ENCODE peak calls at places on chromosomes 11 and 22, in nine cellular contexts. A, T, B, E, W, S, F, O and H are unnamed samples.

GRCh38 chr11:134684576-134684975 is 272.5 kb upstream of the B3GAT1 start:
- DNase-seq in S (no peak), O (no peak), W (no peak), E (no peak), T (no peak), B (no peak), A (no peak), F (no peak), H (no peak)

GRCh38 chr22:24571266-24571665 is 15.5 kb downstream of the SNRPD3 start:
- DNase-seq in T (no peak), S (no peak), A (no peak), E (no peak), W (no peak), F (no peak), O (no peak), B (no peak), H (no peak)

GRCh38 chr11:60936467-60937143 is 12.3 kb downstream of the TMEM132A start:
- DNase-seq in E (no peak), A (no peak), T (no peak), F (no peak), B (no peak), W (no peak), O (peak), S (no peak), H (no peak)

GRCh38 chr11:19605500-19606371 is 106.9 kb upstream of the NAV2 start:
- DNase-seq in O (no peak), A (no peak), E (peak), S (no peak), T (no peak), B (peak), W (no peak), F (no peak), H (no peak)

GRCh38 chr11:119337581-119338317 is 2.9 kb downstream of the C1QTNF5 start:
- DNase-seq in F (no peak), O (no peak), B (peak), E (peak), S (no peak), A (no peak), T (peak), W (no peak), H (no peak)

GRCh38 chr11:13952668-13953067 is 9.9 kb upstream of the SPON1 start:
- DNase-seq in S (no peak), T (no peak), B (no peak), F (no peak), A (no peak), E (no peak), O (no peak), W (no peak), H (no peak)

GRCh38 chr11:71140206-71140919 is 112.0 kb downstream of the SHANK2 start:
- DNase-seq in S (peak), B (no peak), A (no peak), F (no peak), E (no peak), W (no peak), O (no peak), T (no peak), H (no peak)

GRCh38 chr11:77233011-77233410 is 68.5 kb downstream of the GDPD4 start:
- DNase-seq in F (no peak), E (no peak), O (no peak), A (no peak), W (no peak), T (no peak), B (no peak), S (no peak), H (no peak)

GRCh38 chr11:69664901-69665300 is 10.3 kb downstream of the LTO1 start:
- DNase-seq in E (no peak), A (no peak), S (no peak), O (peak), T (no peak), F (no peak), B (no peak), W (no peak), H (no peak)

GRCh38 chr11:75270896-75271415 is 30.4 kb downstream of the TPBGL start:
- DNase-seq in T (peak), F (no peak), A (no peak), W (no peak), E (peak), O (peak), B (peak), S (peak), H (peak)

GRCh38 chr11:126646701-126647209 is 291.3 kb downstream of the ST3GAL4 start:
- DNase-seq in S (peak), A (no peak), F (no peak), B (no peak), E (peak), T (no peak), W (no peak), O (no peak), H (peak)

GRCh38 chr22:44091021-44091721 is 67.1 kb downstream of the PARVB start:
- DNase-seq in E (no peak), O (peak), A (no peak), F (no peak), T (no peak), S (peak), B (peak), W (no peak), H (no peak)

GRCh38 chr11:14446701-14447169 is 52.9 kb downstream of the COPB1 start:
- DNase-seq in F (no peak), B (no peak), E (peak), T (no peak), O (no peak), A (no peak), W (no peak), S (peak), H (peak)

GRCh38 chr11:109526061-109526460 is 104.1 kb downstream of the C11orf87 start:
- DNase-seq in A (no peak), O (no peak), S (no peak), F (no peak), T (no peak), E (no peak), B (no peak), W (no peak), H (no peak)

GRCh38 chr11:30392221-30392784 is 69.4 kb downstream of the ARL14EP start:
- DNase-seq in S (no peak), F (no peak), A (no peak), T (no peak), O (no peak), B (no peak), W (no peak), E (no peak), H (no peak)

GRCh38 chr11:73969991-73970800 is 12.4 kb downstream of the UCP2 start:
- DNase-seq in S (no peak), W (no peak), E (no peak), T (no peak), A (no peak), B (no peak), O (no peak), F (no peak), H (no peak)

GRCh38 chr22:31561238-31561887 is 65.0 kb downstream of the SFI1 start:
- DNase-seq in A (peak), E (peak), F (peak), B (peak), S (peak), W (peak), T (peak), O (peak), H (peak)

GRCh38 chr11:69344570-69345145 is 50.7 kb downstream of the MYEOV start:
- DNase-seq in O (no peak), T (peak), E (no peak), F (peak), W (no peak), B (no peak), S (no peak), A (peak), H (no peak)

GRCh38 chr11:134119094-134119493 is 50.2 kb downstream of the JAM3 start:
- DNase-seq in O (no peak), E (peak), B (no peak), T (no peak), A (no peak), F (no peak), W (no peak), S (peak), H (peak)

GRCh38 chr11:74388678-74389327 is 9.4 kb downstream of the PGM2L1 start:
- DNase-seq in T (peak), E (peak), S (peak), W (no peak), F (peak), A (peak), O (no peak), B (peak), H (peak)

GRCh38 chr11:77407613-77408012 is 66.3 kb downstream of the PAK1 start:
- DNase-seq in T (no peak), O (no peak), B (no peak), S (peak), E (peak), A (peak), F (peak), W (no peak), H (peak)

GRCh38 chr11:62835336-62835735 is 2.7 kb upstream of the TEX54 start:
- DNase-seq in A (no peak), S (no peak), F (no peak), T (no peak), B (no peak), E (no peak), O (no peak), W (no peak), H (no peak)

GRCh38 chr11:97087419-97087818 is 697.6 kb downstream of the JRKL start:
- DNase-seq in T (no peak), E (no peak), F (no peak), O (no peak), A (no peak), S (no peak), W (no peak), B (no peak), H (no peak)

GRCh38 chr22:19037282-19038163 is 84.7 kb downstream of the DGCR2 start:
- DNase-seq in S (no peak), F (no peak), B (no peak), T (peak), E (no peak), A (no peak), O (peak), W (no peak), H (no peak)

GRCh38 chr11:76456571-76456970 is 11.8 kb downstream of the EMSY start:
- DNase-seq in B (peak), W (no peak), T (no peak), A (no peak), F (no peak), E (no peak), O (no peak), S (no peak), H (no peak)

GRCh38 chr11:70271635-70271953 is 1.1 kb downstream of the PPFIA1 start:
- DNase-seq in F (no peak), O (no peak), B (no peak), S (no peak), E (no peak), W (no peak), T (no peak), A (no peak), H (no peak)

GRCh38 chr11:57641426-57641825 is 8.3 kb downstream of the YPEL4 start:
- DNase-seq in T (peak), S (peak), O (no peak), E (peak), F (no peak), B (peak), A (no peak), W (no peak), H (peak)

GRCh38 chr22:42436402-42436801 is 4.2 kb upstream of the NFAM1 start:
- DNase-seq in A (no peak), T (peak), B (no peak), E (no peak), F (no peak), W (no peak), S (no peak), O (no peak), H (no peak)

GRCh38 chr11:40986320-40986719 is 473.1 kb downstream of the LRRC4C start:
- DNase-seq in O (no peak), B (no peak), S (peak), W (no peak), E (no peak), A (no peak), F (no peak), T (no peak), H (no peak)

GRCh38 chr22:50529416-50530279 is at the start of gene TYMP:
- DNase-seq in E (no peak), T (peak), B (peak), F (peak), O (peak), S (peak), A (peak), W (peak), H (no peak)

GRCh38 chr11:120344302-120345004 is 8.2 kb downstream of the ARHGEF12 start:
- DNase-seq in W (no peak), A (no peak), E (peak), F (peak), B (no peak), T (no peak), S (peak), O (no peak), H (no peak)

GRCh38 chr11:75639752-75640151 is 29.1 kb downstream of the MAP6 start:
- DNase-seq in W (peak), E (peak), O (peak), B (peak), T (no peak), F (peak), S (no peak), A (peak), H (no peak)

GRCh38 chr11:133845413-133845812 is at the start of gene SPATA19:
- DNase-seq in B (no peak), A (no peak), S (no peak), F (no peak), O (no peak), E (no peak), W (no peak), T (no peak), H (no peak)

DNA sequence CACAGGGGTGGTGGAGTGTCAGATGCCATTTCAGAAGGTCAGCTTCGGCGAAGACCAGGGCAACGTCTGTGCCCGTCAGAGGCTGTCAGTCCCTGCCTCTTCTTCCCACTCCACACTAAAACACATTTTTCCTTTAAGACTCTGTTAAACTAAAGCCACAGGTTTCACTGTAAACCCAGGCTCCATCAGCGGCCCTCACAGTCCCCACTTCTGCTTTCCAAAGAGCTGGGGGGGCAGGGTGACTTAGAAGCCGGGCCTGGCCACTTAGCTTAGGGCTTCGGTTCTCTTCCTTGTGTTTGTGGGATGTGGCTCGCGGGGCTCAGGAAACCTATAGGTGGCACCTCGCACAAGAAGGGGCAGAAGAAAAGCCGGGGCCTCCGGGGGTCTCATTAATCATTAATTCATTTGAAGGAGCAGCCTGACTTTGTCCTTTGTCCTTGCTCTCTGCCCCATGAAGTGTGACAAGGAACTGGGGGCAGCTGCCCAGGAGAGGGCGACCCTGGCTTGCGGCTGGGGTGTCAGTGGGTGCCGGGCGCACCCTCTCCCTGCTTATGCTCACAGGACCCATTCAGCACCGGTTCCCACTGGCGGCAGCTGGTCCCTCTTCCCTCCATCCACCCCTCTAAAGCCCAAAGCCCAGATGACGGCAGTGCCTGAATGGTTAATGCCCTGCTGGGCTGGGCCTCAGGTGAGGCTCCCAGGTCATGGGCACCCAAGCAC is 4.1 kb downstream of the SLC25A45 start:
- DNase-seq in T (no peak), A (no peak), B (peak), S (no peak), E (no peak), O (no peak), F (no peak), W (no peak), H (no peak)
- TF ChIP-seq CTCF in T (no peak), A (no peak), B (peak), S (no peak), E (peak), O (no peak), F (no peak), W (no peak), H (no peak)

GRCh38 chr22:36453855-36454378 is 27.5 kb downstream of the TXN2 start:
- DNase-seq in F (no peak), T (no peak), O (no peak), A (no peak), E (no peak), B (no peak), W (no peak), S (no peak), H (no peak)

GRCh38 chr22:36453266-36453607 is 28.2 kb downstream of the TXN2 start:
- DNase-seq in A (no peak), E (no peak), T (no peak), B (no peak), S (no peak), W (no peak), O (no peak), F (peak), H (no peak)

GRCh38 chr22:36455571-36456458 is 25.6 kb downstream of the TXN2 start:
- DNase-seq in T (no peak), E (no peak), B (no peak), S (no peak), F (peak), A (no peak), W (no peak), O (no peak), H (no peak)

GRCh38 chr22:36456459-36456835 is 25.0 kb downstream of the TXN2 start:
- DNase-seq in O (no peak), F (no peak), E (no peak), T (no peak), A (no peak), B (no peak), W (no peak), S (no peak), H (no peak)

GRCh38 chr22:36454916-36455570 is 26.4 kb downstream of the TXN2 start:
- DNase-seq in T (peak), F (peak), W (peak), B (peak), A (peak), O (peak), E (peak), S (peak), H (peak)
- TF ChIP-seq CTCF in T (no peak), F (no peak), W (no peak), B (no peak), A (no peak), O (no peak), E (no peak), S (peak), H (no peak)

DNA sequence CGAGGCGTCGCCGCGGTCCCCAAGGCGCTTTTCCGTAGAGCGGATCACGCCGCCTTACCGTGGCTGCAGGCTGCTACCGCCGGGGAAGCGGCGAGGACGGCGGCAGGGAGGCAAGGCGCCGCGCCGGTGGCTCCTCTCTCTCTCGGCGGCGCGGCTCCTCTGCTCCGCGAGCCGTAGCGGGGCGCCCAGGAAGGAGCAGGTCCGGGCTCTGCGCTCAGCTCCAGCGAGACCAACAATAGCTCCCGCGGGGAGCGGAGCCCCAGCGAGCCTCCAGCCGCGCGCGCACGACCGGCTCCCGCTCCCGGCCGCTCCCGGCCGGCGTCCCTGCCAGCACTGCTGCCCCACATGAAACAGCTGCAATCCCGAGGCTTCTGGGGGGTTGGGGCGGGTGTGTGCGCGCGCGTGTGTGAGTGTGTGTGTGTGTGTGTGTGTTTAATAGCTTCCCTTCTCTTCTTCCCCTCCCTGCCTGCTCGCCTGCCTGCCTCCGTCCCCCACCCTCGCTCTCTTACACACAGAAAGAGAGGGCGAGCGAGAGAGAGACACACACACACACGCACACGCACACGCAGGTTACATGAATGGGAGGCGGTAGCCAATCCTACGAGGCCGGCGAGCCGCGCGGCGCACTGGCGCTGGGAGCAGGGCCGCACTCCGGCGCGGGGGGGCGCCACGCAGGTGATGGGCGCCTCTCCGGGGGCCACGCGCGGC is at the start of gene TENM4:
- DNase-seq in T (peak), E (peak), B (peak), F (peak), A (peak), W (peak), O (peak), S (peak), H (peak)
- TF ChIP-seq CTCF in T (peak), E (peak), B (peak), F (no peak), A (no peak), W (peak), O (no peak), S (peak), H (peak)

GRCh38 chr22:27617214-27617881 is 184.2 kb downstream of the MN1 start:
- DNase-seq in S (no peak), W (no peak), O (no peak), F (no peak), B (no peak), T (no peak), E (no peak), A (no peak), H (no peak)
- TF ChIP-seq CTCF in S (peak), W (no peak), O (no peak), F (no peak), B (no peak), T (peak), E (peak), A (no peak), H (no peak)

GRCh38 chr11:12541588-12542151 is 132.6 kb upstream of the TEAD1 start:
- DNase-seq in W (no peak), B (no peak), T (no peak), F (no peak), E (no peak), S (no peak), A (no peak), O (no peak), H (no peak)

GRCh38 chr11:12540075-12540685 is 134.0 kb upstream of the TEAD1 start:
- DNase-seq in T (no peak), O (no peak), A (no peak), S (no peak), F (no peak), E (peak), W (no peak), B (no peak), H (no peak)

GRCh38 chr11:12539570-12539969 is 134.7 kb upstream of the TEAD1 start:
- DNase-seq in S (peak), E (peak), T (no peak), A (no peak), F (no peak), O (no peak), W (no peak), B (no peak), H (peak)

GRCh38 chr11:12542186-12542935 is 131.9 kb upstream of the TEAD1 start:
- DNase-seq in A (no peak), B (no peak), E (no peak), S (no peak), O (no peak), W (no peak), F (peak), T (no peak), H (no peak)

GRCh38 chr11:12540913-12541587 is 133.2 kb upstream of the TEAD1 start:
- DNase-seq in B (peak), E (peak), O (no peak), S (no peak), A (no peak), F (no peak), W (no peak), T (peak), H (peak)
- TF ChIP-seq CTCF in B (no peak), E (peak), O (no peak), S (no peak), A (no peak), F (no peak), W (no peak), T (peak), H (no peak)

GRCh38 chr22:48531721-48532435 is 1295.8 kb downstream of the BRD1 start:
- DNase-seq in B (peak), W (no peak), S (no peak), E (no peak), T (no peak), F (no peak), O (no peak), A (no peak), H (no peak)
- TF ChIP-seq CTCF in B (no peak), W (no peak), S (no peak), E (no peak), T (no peak), F (no peak), O (no peak), A (no peak), H (no peak)

GRCh38 chr11:7537260-7537659 is 23.5 kb downstream of the PPFIBP2 start:
- DNase-seq in E (no peak), T (no peak), A (no peak), F (no peak), W (no peak), B (no peak), O (no peak), S (no peak), H (no peak)

GRCh38 chr11:7538466-7539454 is 25.0 kb downstream of the PPFIBP2 start:
- DNase-seq in S (peak), F (peak), A (no peak), W (no peak), O (no peak), E (no peak), B (peak), T (no peak), H (no peak)

GRCh38 chr11:7540830-7541555 is 27.2 kb downstream of the PPFIBP2 start:
- DNase-seq in S (peak), A (no peak), E (no peak), T (no peak), F (no peak), W (no peak), B (no peak), O (no peak), H (no peak)

GRCh38 chr11:7536102-7536501 is 22.3 kb downstream of the PPFIBP2 start:
- DNase-seq in A (no peak), E (no peak), W (no peak), O (no peak), F (peak), T (peak), S (no peak), B (peak), H (no peak)

GRCh38 chr11:7538023-7538422 is 24.2 kb downstream of the PPFIBP2 start:
- DNase-seq in E (no peak), F (peak), B (no peak), T (no peak), W (no peak), S (no peak), A (no peak), O (no peak), H (no peak)
- TF ChIP-seq CTCF in E (no peak), F (no peak), B (no peak), T (no peak), W (no peak), S (no peak), A (no peak), O (no peak), H (no peak)